ENCODE peak calls at places on chromosomes 2 and 18, in four cellular contexts. A is kidney epithelial cell; B is GM12864; V is CD8-positive, alpha-beta memory T cell. Z is an unnamed sample.

GRCh38 chr2:214005337-214005736 is 405.5 kb upstream of the VWC2L start:
- DNase-seq in B (no peak), A (no peak), V (no peak), Z (no peak)

GRCh38 chr2:214706986-214707385 is 102.5 kb downstream of the BARD1 start:
- DNase-seq in V (no peak), B (no peak), A (no peak), Z (no peak)

GRCh38 chr2:187985195-187985594 is 306.5 kb upstream of the GULP1 start:
- DNase-seq in V (no peak), B (no peak), A (no peak), Z (no peak)

GRCh38 chr2:185456517-185456916 is 282.1 kb upstream of the FSIP2 start:
- DNase-seq in B (no peak), V (no peak), A (no peak), Z (no peak)

GRCh38 chr2:100643459-100643858 is 80.7 kb downstream of the PDCL3 start:
- DNase-seq in A (no peak), V (no peak), B (no peak), Z (no peak)

GRCh38 chr2:216057688-216058193 is 23.9 kb downstream of the PECR start:
- DNase-seq in B (peak), A (peak), V (peak), Z (peak)

GRCh38 chr2:26759845-26760244 is 4.2 kb upstream of the SLC35F6 start:
- DNase-seq in V (no peak), A (no peak), B (no peak), Z (no peak)

GRCh38 chr2:15956230-15956629 is 15.9 kb downstream of the MYCN start:
- DNase-seq in V (no peak), A (no peak), B (no peak), Z (no peak)

GRCh38 chr2:239809391-239809790 is 215.8 kb downstream of the NDUFA10 start:
- DNase-seq in B (no peak), A (no peak), V (no peak), Z (no peak)

GRCh38 chr2:71989671-71990070 is 158.0 kb downstream of the CYP26B1 start:
- DNase-seq in V (no peak), A (no peak), B (no peak), Z (no peak)

GRCh38 chr2:236046715-236047114 is 121.5 kb downstream of the GBX2 start:
- DNase-seq in B (no peak), V (no peak), A (no peak), Z (no peak)

GRCh38 chr18:62485684-62486083 is 37.1 kb upstream of the ZCCHC2 start:
- DNase-seq in B (no peak), V (no peak), A (peak), Z (no peak)

GRCh38 chr2:65320042-65320711 is 92.5 kb downstream of the ACTR2 start:
- DNase-seq in B (no peak), A (peak), V (no peak), Z (peak)

GRCh38 chr18:7908686-7909299 is 341.7 kb downstream of the PTPRM start:
- DNase-seq in A (no peak), V (no peak), B (no peak), Z (no peak)

GRCh38 chr2:106555053-106555452 is 67.9 kb downstream of the CD8B2 start:
- DNase-seq in V (no peak), B (no peak), A (no peak), Z (no peak)

GRCh38 chr2:183179156-183179555 is 54.9 kb downstream of the NUP35 start:
- DNase-seq in B (no peak), V (no peak), A (no peak), Z (no peak)

GRCh38 chr2:86622878-86623548 is 652 bp downstream of the RNF103 start:
- DNase-seq in A (no peak), V (peak), B (no peak), Z (peak)

GRCh38 chr2:109298851-109299250 is 169.8 kb downstream of the SH3RF3 start:
- DNase-seq in A (no peak), V (no peak), B (no peak), Z (no peak)

GRCh38 chr2:109532728-109533076 is 81.1 kb downstream of the SEPTIN10 start:
- DNase-seq in V (no peak), B (no peak), A (no peak), Z (no peak)

GRCh38 chr18:38047820-38048219 is 482.2 kb upstream of the CELF4 start:
- DNase-seq in A (no peak), V (no peak), B (no peak), Z (no peak)

GRCh38 chr2:167943877-167944276 is 303.5 kb downstream of the STK39 start:
- DNase-seq in B (no peak), A (no peak), V (no peak), Z (no peak)

GRCh38 chr2:54701029-54701428 is 22.4 kb upstream of the EML6 start:
- DNase-seq in B (no peak), V (no peak), A (no peak), Z (no peak)

GRCh38 chr2:4214444-4215295 is 511.3 kb downstream of the DCDC2C start:
- DNase-seq in B (no peak), A (peak), V (no peak), Z (no peak)

GRCh38 chr2:182240862-182241371 is 185.9 kb downstream of the PDE1A start:
- DNase-seq in V (no peak), A (no peak), B (peak), Z (peak)

GRCh38 chr2:138766464-138766863 is 13.7 kb downstream of the NXPH2 start:
- DNase-seq in B (no peak), A (no peak), V (no peak), Z (no peak)

GRCh38 chr2:126950499-126950898 is 51.8 kb downstream of the TEX51 start:
- DNase-seq in V (no peak), A (no peak), B (no peak), Z (no peak)

GRCh38 chr18:49843778-49844625 is 30.7 kb upstream of the ACAA2 start:
- DNase-seq in V (no peak), A (no peak), B (no peak), Z (no peak)

GRCh38 chr2:227653419-227653818 is 13.2 kb upstream of the SCYGR5 start:
- DNase-seq in A (no peak), B (no peak), V (no peak), Z (no peak)

GRCh38 chr2:227439214-227439613 is 32.7 kb upstream of the AGFG1 start:
- DNase-seq in B (no peak), A (no peak), V (no peak), Z (no peak)

GRCh38 chr18:63366270-63366990 is 576 bp downstream of the KDSR start:
- DNase-seq in V (peak), A (peak), B (no peak), Z (peak)

GRCh38 chr2:219596954-219597551 is 604 bp upstream of the STK11IP start:
- DNase-seq in A (no peak), V (no peak), B (no peak), Z (peak)

GRCh38 chr2:50512397-50512796 is 519.5 kb downstream of the NRXN1 start:
- DNase-seq in B (no peak), A (no peak), V (no peak), Z (no peak)

GRCh38 chr2:128421286-128421685 is 102.6 kb upstream of the HS6ST1 start:
- DNase-seq in V (no peak), B (no peak), A (no peak), Z (no peak)

GRCh38 chr2:130864830-130865229 is 28.1 kb downstream of the ARHGEF4 start:
- DNase-seq in V (no peak), B (no peak), A (peak), Z (no peak)

Z was measured in GM13977.